ENCODE peak calls at places on chromosomes 16 and 17, in ten cellular contexts. H, U, D, J, B, Z, G, X, M and K are unnamed samples.

GRCh38 chr16:11257131-11257938 is 1.3 kb upstream of the SOCS1 start:
- DNase-seq in H (peak), U (peak), D (peak), J (peak), B (peak), Z (peak), G (peak), X (peak), M (peak), K (peak)

GRCh38 chr16:57759541-57760356 is 24.2 kb downstream of the KATNB1 start:
- DNase-seq in H (no peak), U (no peak), D (no peak), J (no peak), B (no peak), Z (peak), G (no peak), X (no peak), M (no peak), K (no peak)

GRCh38 chr16:74605746-74606520 is 981 bp downstream of the GLG1 start:
- DNase-seq in H (no peak), U (no peak), D (no peak), J (no peak), B (no peak), Z (no peak), G (no peak), X (peak), M (peak), K (peak)

GRCh38 chr16:75576384-75576811 is 10.2 kb downstream of the GABARAPL2 start:
- DNase-seq in H (no peak), U (no peak), D (no peak), J (no peak), B (no peak), Z (no peak), G (no peak), X (no peak), M (no peak), K (no peak)

GRCh38 chr17:47789611-47790520 is 31.7 kb downstream of the OSBPL7 start:
- DNase-seq in H (no peak), U (no peak), D (peak), J (no peak), B (peak), Z (peak), G (peak), X (peak), M (peak), K (peak)

GRCh38 chr16:78289844-78290277 is 190.4 kb downstream of the WWOX start:
- DNase-seq in H (no peak), U (no peak), D (no peak), J (no peak), B (no peak), Z (no peak), G (no peak), X (no peak), M (peak), K (no peak)

GRCh38 chr17:8264836-8265542 is 15.9 kb downstream of the PFAS start:
- DNase-seq in H (no peak), U (no peak), D (no peak), J (no peak), B (no peak), Z (no peak), G (no peak), X (no peak), M (no peak), K (no peak)

GRCh38 chr16:22239131-22239805 is 33.2 kb downstream of the EEF2K start:
- DNase-seq in H (no peak), U (no peak), D (no peak), J (no peak), B (no peak), Z (no peak), G (no peak), X (no peak), M (no peak), K (no peak)

GRCh38 chr17:6557040-6557438 is 684 bp upstream of the PITPNM3 start:
- DNase-seq in H (no peak), U (no peak), D (no peak), J (no peak), B (no peak), Z (no peak), G (no peak), X (no peak), M (no peak), K (no peak)
- H3K4me3 ChIP-seq in H (no peak), U (no peak), D (peak), J (no peak), B (peak), Z (no peak), G (no peak), X (no peak), M (peak), K (no peak)

DNA sequence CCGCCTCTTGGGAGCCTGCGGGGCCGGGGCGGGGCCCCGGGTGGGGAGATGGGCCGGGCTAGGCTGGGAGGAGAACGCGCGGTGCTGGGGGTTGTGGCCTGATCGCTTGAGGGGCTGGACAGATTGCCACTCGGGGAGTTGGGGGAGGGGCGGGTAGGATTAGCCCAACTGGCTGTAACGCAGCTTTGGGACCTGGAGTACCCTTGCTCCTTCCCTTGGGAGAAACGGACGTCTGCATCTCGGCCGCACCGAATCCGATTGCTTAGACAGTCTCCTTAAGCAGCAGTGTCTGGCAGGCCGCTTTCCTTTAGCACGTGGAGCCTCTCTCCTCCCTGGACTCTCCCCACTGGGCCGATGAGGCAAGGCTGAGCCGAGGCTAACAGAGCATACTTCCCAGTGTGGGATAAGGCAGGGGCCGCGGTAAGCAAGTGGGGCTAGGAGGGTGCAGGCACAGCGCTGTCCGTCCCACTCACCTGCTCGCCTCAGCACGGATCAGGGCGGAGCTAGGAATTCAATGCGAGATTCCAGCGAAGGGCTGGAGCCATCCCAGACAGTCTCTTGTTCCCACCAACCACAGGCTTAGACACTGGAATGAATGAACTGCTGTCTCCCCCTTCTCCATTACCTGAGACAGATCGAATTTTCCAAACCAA is 540 bp upstream of the ACLY start:
- DNase-seq in H (no peak), U (peak), D (no peak), J (peak), B (peak), Z (no peak), G (peak), X (no peak), M (peak), K (no peak)
- TF ChIP-seq CTCF in H (no peak), U (no peak), D (no peak), J (no peak), B (no peak), Z (no peak), G (no peak), X (no peak), M (no peak), K (no peak)

GRCh38 chr17:55575058-55575606 is 63.9 kb upstream of the SMIM36 start:
- DNase-seq in H (no peak), U (no peak), D (no peak), J (no peak), B (no peak), Z (no peak), G (peak), X (no peak), M (no peak), K (no peak)

GRCh38 chr17:55577011-55577586 is 65.8 kb upstream of the SMIM36 start:
- DNase-seq in H (no peak), U (peak), D (peak), J (no peak), B (peak), Z (no peak), G (peak), X (no peak), M (no peak), K (peak)

GRCh38 chr17:55576237-55576998 is 65.2 kb upstream of the SMIM36 start:
- DNase-seq in H (no peak), U (peak), D (no peak), J (no peak), B (peak), Z (no peak), G (peak), X (no peak), M (no peak), K (peak)

GRCh38 chr17:55580596-55581133 is 69.4 kb upstream of the SMIM36 start:
- DNase-seq in H (no peak), U (no peak), D (no peak), J (no peak), B (no peak), Z (no peak), G (no peak), X (no peak), M (no peak), K (no peak)

DNA sequence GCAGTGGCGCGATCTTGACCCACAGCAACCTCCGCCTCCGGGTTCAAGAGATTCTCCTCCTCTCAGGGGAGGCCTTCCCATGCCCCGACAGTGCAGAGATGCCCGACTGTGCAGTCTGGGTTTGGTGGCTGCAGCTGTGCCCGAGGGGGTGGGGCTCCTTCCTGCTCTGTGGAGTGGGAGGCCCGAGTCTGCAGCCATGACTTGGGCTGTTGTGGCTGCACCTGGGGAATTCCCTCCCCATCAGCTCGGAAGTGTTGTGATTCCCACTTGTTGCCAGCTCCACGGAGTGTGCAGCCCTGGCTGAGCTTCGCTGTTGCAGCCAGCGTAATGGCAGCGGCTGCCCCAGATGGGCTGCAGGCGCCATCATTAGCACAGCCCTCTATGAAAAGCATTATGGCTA is 66.4 kb upstream of the SMIM36 start:
- DNase-seq in H (no peak), U (no peak), D (no peak), J (no peak), B (peak), Z (peak), G (peak), X (no peak), M (no peak), K (no peak)
- H3K4me3 ChIP-seq in H (peak), U (no peak), D (peak), J (no peak), B (peak), Z (no peak), G (peak), X (peak), M (no peak), K (no peak)

GRCh38 chr17:66451188-66452149 is 149.1 kb downstream of the PRKCA start:
- DNase-seq in H (no peak), U (no peak), D (peak), J (no peak), B (no peak), Z (no peak), G (no peak), X (no peak), M (peak), K (no peak)
- TF ChIP-seq CTCF in H (no peak), U (no peak), D (peak), J (peak), B (peak), Z (no peak), G (no peak), X (no peak), M (peak), K (peak)